ENCODE peak calls at places on chromosomes 3 and 15, in nine cellular contexts. C, O, F, Y, A, W, L, X and S are unnamed samples.

GRCh38 chr3:61563614-61564404 is 2.4 kb downstream of the PTPRG start:
- DNase-seq in C (no peak), O (no peak), F (no peak), Y (peak; percentile 47), A (no peak), W (no peak), L (peak; percentile 74), X (no peak), S (no peak)

GRCh38 chr15:80234883-80235282 is 17.1 kb downstream of the CTXND1 start:
- DNase-seq in C (no peak), O (peak; percentile 21), F (no peak), Y (no peak), A (peak; percentile 50), W (peak; percentile 65), L (no peak), X (peak; percentile 40), S (peak; percentile 55)

GRCh38 chr3:58497074-58497473 is 5.2 kb downstream of the KCTD6 start:
- DNase-seq in C (peak; percentile 62), O (no peak), F (no peak), Y (no peak), A (no peak), W (no peak), L (no peak), X (no peak), S (no peak)

GRCh38 chr15:98324341-98324970 is 323.9 kb upstream of the IGF1R start:
- DNase-seq in C (no peak), O (no peak), F (no peak), Y (no peak), A (no peak), W (no peak), L (no peak), X (no peak), S (no peak)

GRCh38 chr3:182305881-182306665 is 487.2 kb upstream of the ATP11B start:
- DNase-seq in C (no peak), O (no peak), F (no peak), Y (no peak), A (no peak), W (no peak), L (no peak), X (no peak), S (no peak)

GRCh38 chr3:41318520-41318919 is 119.2 kb downstream of the CTNNB1 start:
- DNase-seq in C (peak; percentile 24), O (no peak), F (no peak), Y (no peak), A (no peak), W (no peak), L (no peak), X (peak; percentile 15), S (peak; percentile 30)

GRCh38 chr15:39642011-39642640 is 61.2 kb downstream of the THBS1 start:
- DNase-seq in C (peak; percentile 67), O (no peak), F (no peak), Y (no peak), A (peak; percentile 62), W (no peak), L (no peak), X (no peak), S (no peak)

GRCh38 chr3:120762575-120762974 is 20.0 kb downstream of the GTF2E1 start:
- DNase-seq in C (no peak), O (no peak), F (no peak), Y (no peak), A (peak; percentile 2), W (no peak), L (no peak), X (no peak), S (no peak)

GRCh38 chr3:174776636-174777035 is 82.5 kb upstream of the NAALADL2 start:
- DNase-seq in C (no peak), O (no peak), F (no peak), Y (no peak), A (peak; percentile 23), W (no peak), L (no peak), X (no peak), S (no peak)

DNA sequence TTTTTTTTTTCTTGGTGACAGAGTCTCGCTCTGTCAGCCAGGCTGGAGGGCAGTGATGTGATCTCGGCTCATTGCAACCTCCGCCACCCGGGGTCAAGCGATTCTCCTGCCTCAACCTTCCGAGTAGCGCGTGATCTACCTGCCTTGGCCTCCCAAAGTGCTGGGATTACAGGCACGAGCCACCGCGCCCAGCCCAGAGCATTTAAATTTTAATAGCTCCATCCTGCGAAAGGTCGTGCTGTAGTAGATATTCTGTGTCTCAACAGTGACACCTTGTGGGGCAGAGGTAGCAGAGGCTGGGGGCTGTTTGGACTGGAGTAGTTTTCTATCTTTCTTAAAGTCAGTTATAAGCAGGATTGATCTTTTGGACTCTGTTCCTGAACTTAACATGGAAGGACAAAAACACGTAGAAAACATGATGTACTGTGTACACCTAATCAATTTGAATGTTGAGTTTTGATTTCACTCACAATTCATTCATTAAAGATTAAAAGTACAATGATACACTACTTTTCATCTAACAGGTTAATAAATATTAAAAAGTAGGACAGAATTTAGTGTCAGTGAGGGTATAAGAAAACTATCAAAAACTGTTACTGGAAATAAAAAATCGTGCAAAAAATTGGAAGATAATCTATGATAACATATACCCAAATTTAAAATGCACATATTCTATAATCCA is 11.0 kb upstream of the PDCD6IP start:
- DNase-seq in C (peak; percentile 71), O (peak; percentile 37), F (peak; percentile 79), Y (peak; percentile 44), A (peak; percentile 83), W (peak; percentile 80), L (no peak), X (peak; percentile 60), S (peak; percentile 70)
- H3K4me3 ChIP-seq in C (peak overlapping the region; percentile 39), O (peak overlapping the region; percentile 7), F (no peak overlapping the region), Y (no peak overlapping the region), A (peak overlapping the region; percentile 41), W (no peak overlapping the region), L (peak overlapping the region; percentile 13), X (no peak overlapping the region), S (peak overlapping the region; percentile 38)

GRCh38 chr3:86991840-86992430 is 986 bp upstream of the VGLL3 start:
- DNase-seq in C (peak; percentile 50), O (no peak), F (no peak), Y (no peak), A (no peak), W (no peak), L (no peak), X (no peak), S (no peak)
- H3K4me3 ChIP-seq in C (peak overlapping the region; percentile 85), O (no peak overlapping the region), F (peak overlapping the region; percentile 71), Y (no peak overlapping the region), A (peak overlapping the region; percentile 87), W (no peak overlapping the region), L (peak overlapping the region; percentile 56), X (no peak overlapping the region), S (peak overlapping the region; percentile 59)

GRCh38 chr3:171458056-171458856 is 1.9 kb downstream of the TNIK start:
- DNase-seq in C (no peak), O (no peak), F (no peak), Y (no peak), A (no peak), W (peak; percentile 36), L (peak; percentile 72), X (no peak), S (no peak)

GRCh38 chr3:171456765-171457164 is 3.4 kb downstream of the TNIK start:
- DNase-seq in C (no peak), O (no peak), F (no peak), Y (no peak), A (no peak), W (no peak), L (no peak), X (no peak), S (no peak)

GRCh38 chr3:171455603-171456550 is 4.3 kb downstream of the TNIK start:
- DNase-seq in C (no peak), O (no peak), F (no peak), Y (no peak), A (no peak), W (no peak), L (no peak), X (no peak), S (no peak)

GRCh38 chr3:171458857-171459129 is 1.4 kb downstream of the TNIK start:
- DNase-seq in C (no peak), O (no peak), F (no peak), Y (no peak), A (no peak), W (no peak), L (no peak), X (no peak), S (no peak)

DNA sequence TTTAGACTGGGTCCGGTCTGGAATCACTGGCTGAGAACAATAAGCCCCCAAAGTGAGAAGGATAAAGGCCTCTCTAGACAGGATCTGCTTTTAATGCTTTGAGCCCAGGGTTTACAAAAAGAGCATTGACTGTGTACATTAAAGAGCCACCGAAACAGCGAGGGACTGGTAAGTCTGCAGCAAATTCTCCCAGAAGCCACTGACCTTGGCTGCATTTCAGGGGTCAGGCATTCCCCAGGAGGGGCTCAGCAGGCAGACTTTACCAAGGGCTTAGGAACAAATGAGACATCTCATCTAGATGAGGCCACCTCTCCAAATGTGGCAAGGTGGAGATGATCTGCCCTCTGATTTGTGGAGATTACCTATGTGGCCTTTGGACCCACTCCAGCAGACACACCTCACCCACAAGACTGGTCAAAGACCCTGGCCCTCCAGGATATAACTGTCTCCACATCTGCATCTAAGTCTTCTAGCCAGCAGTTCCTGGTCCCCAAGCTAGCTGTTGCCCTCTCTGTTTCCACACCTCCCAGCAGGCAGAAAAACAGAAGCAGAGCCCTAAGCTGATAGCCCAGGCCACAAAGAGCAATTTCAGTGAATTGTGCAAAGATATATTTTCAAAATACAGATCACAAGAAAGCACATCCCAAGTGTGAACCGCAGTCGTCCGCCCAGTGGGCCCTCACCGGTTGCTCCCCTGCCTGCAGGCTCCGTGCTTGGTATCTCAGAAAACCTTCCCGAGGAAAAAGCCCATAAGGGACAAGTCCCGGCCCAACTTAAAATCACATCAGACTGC is 2.7 kb downstream of the TNIK start:
- DNase-seq in C (no peak), O (no peak), F (no peak), Y (no peak), A (no peak), W (peak; percentile 30), L (no peak), X (no peak), S (no peak)
- H3K4me3 ChIP-seq in C (peak overlapping the region; percentile 74), O (peak overlapping the region; percentile 90), F (peak overlapping the region; percentile 61), Y (no peak overlapping the region), A (peak overlapping the region; percentile 88), W (peak overlapping the region; percentile 91), L (peak overlapping the region; percentile 78), X (no peak overlapping the region), S (no peak overlapping the region)

GRCh38 chr15:29969587-29970401 is 113.0 kb upstream of the GOLGA8J start:
- DNase-seq in C (no peak), O (no peak), F (no peak), Y (no peak), A (no peak), W (no peak), L (no peak), X (no peak), S (no peak)

GRCh38 chr15:29970402-29970695 is 112.4 kb upstream of the GOLGA8J start:
- DNase-seq in C (no peak), O (no peak), F (no peak), Y (no peak), A (no peak), W (no peak), L (no peak), X (no peak), S (no peak)

GRCh38 chr15:29972051-29972450 is 110.7 kb upstream of the GOLGA8J start:
- DNase-seq in C (no peak), O (no peak), F (no peak), Y (no peak), A (no peak), W (no peak), L (no peak), X (no peak), S (no peak)

GRCh38 chr15:29962404-29962803 is 120.4 kb upstream of the GOLGA8J start:
- DNase-seq in C (no peak), O (no peak), F (no peak), Y (no peak), A (no peak), W (no peak), L (no peak), X (no peak), S (no peak)

GRCh38 chr15:29968099-29968892 is 114.5 kb upstream of the GOLGA8J start:
- DNase-seq in C (no peak), O (no peak), F (no peak), Y (peak; percentile 48), A (no peak), W (no peak), L (peak; percentile 59), X (no peak), S (peak; percentile 44)
- H3K4me3 ChIP-seq in C (peak overlapping the region; percentile 36), O (no peak overlapping the region), F (peak overlapping the region; percentile 18), Y (peak overlapping the region; percentile 51), A (peak overlapping the region; percentile 21), W (no peak overlapping the region), L (no peak overlapping the region), X (no peak overlapping the region), S (peak overlapping the region; percentile 30)